ENCODE peak calls at places on chromosomes 12 and 14, in seven cellular contexts. A is CD8-positive, alpha-beta memory T cell; H is nucleus accumbens; C is T-helper 1 cell; U is AG08396; K is foreskin melanocyte; W is fibroblast of pulmonary artery. G is an unnamed sample.

GRCh38 chr14:59199205-59199604 is 10.7 kb downstream of the DAAM1 start:
- DNase-seq in A (no peak), W (no peak), H (no peak), K (no peak), U (no peak), C (no peak), G (no peak)

GRCh38 chr14:66117600-66117999 is 368.6 kb upstream of the CCDC196 start:
- DNase-seq in A (no peak), C (no peak), H (no peak), K (peak; percentile 10), U (peak; percentile 14), W (peak; percentile 77), G (peak; percentile 80)

GRCh38 chr12:115213538-115213961 is 529.6 kb upstream of the TBX3 start:
- DNase-seq in H (no peak), C (no peak), W (no peak), K (no peak), A (no peak), U (no peak), G (no peak)

GRCh38 chr12:59500335-59500734 is 95.5 kb upstream of the SLC16A7 start:
- DNase-seq in K (peak; percentile 22), A (no peak), W (no peak), C (no peak), U (no peak), H (no peak), G (no peak)

GRCh38 chr12:94186461-94187237 is 38.3 kb downstream of the PLXNC1 start:
- DNase-seq in C (no peak), K (no peak), H (peak; percentile 70), W (peak; percentile 67), U (peak; percentile 44), A (no peak), G (no peak)

GRCh38 chr14:90760591-90761316 is 55.5 kb downstream of the TTC7B start:
- DNase-seq in A (no peak), H (no peak), W (peak; percentile 71), U (peak; percentile 40), K (peak; percentile 35), C (no peak), G (peak; percentile 59)

GRCh38 chr12:15278816-15279658 is 43.3 kb upstream of the PTPRO start:
- DNase-seq in W (peak; percentile 81), H (peak; percentile 1), U (peak; percentile 20), C (no peak), A (no peak), K (peak; percentile 87), G (peak; percentile 49)

GRCh38 chr12:31260840-31261239 is 65.1 kb downstream of the SINHCAF start:
- DNase-seq in W (no peak), H (no peak), C (no peak), K (no peak), A (no peak), U (no peak), G (no peak)

GRCh38 chr14:68282479-68283377 is 463.1 kb downstream of the RAD51B start:
- DNase-seq in U (no peak), C (peak; percentile 17), W (no peak), K (no peak), H (no peak), A (peak; percentile 51), G (no peak)

GRCh38 chr14:97411938-97412612 is 614.9 kb downstream of the VRK1 start:
- DNase-seq in U (no peak), H (no peak), W (no peak), C (no peak), K (no peak), A (no peak), G (no peak)

GRCh38 chr12:73266206-73266605 is 994.0 kb downstream of the TRHDE start:
- DNase-seq in C (no peak), U (no peak), K (no peak), W (no peak), H (no peak), A (no peak), G (no peak)

GRCh38 chr14:51658441-51659173 is 6.9 kb downstream of the FRMD6 start:
- DNase-seq in A (no peak), U (no peak), C (no peak), K (no peak), W (no peak), H (no peak), G (no peak)

GRCh38 chr12:22531205-22531604 is 13.1 kb downstream of the C2CD5 start:
- DNase-seq in A (no peak), W (no peak), C (no peak), K (no peak), U (no peak), H (no peak), G (no peak)

GRCh38 chr14:35347323-35348043 is 55.3 kb downstream of the PSMA6 start:
- DNase-seq in U (no peak), K (no peak), W (no peak), A (no peak), H (no peak), C (no peak), G (no peak)

GRCh38 chr12:51591020-51591901 is at the start of gene SCN8A:
- DNase-seq in H (peak; percentile 25), W (peak; percentile 11), K (no peak), A (peak; percentile 39), C (peak; percentile 28), U (peak; percentile 83), G (peak; percentile 24)

GRCh38 chr12:114729731-114730130 is 45.8 kb upstream of the TBX3 start:
- DNase-seq in C (no peak), W (peak; percentile 8), U (peak; percentile 73), K (no peak), H (no peak), A (no peak), G (no peak)

GRCh38 chr12:49365542-49365941 is 1.7 kb upstream of the SPATS2 start:
- DNase-seq in A (no peak), K (no peak), H (no peak), U (no peak), W (peak; percentile 55), C (no peak), G (peak; percentile 29)

GRCh38 chr14:33707751-33708150 is 243.1 kb downstream of the EGLN3 start:
- DNase-seq in U (no peak), K (no peak), C (no peak), W (no peak), H (no peak), A (no peak), G (no peak)

GRCh38 chr14:66140213-66140918 is 345.8 kb upstream of the CCDC196 start:
- DNase-seq in W (no peak), H (no peak), C (no peak), K (no peak), A (no peak), U (no peak), G (no peak)

GRCh38 chr12:121795029-121795977 is 1.8 kb upstream of the RHOF start:
- DNase-seq in A (peak; percentile 75), H (peak; percentile 75), C (peak; percentile 77), U (peak; percentile 87), W (peak; percentile 89), K (peak; percentile 72), G (peak; percentile 86)

GRCh38 chr12:54409267-54409666 is 9.8 kb downstream of the ITGA5 start:
- DNase-seq in H (no peak), W (no peak), A (no peak), U (no peak), K (no peak), C (no peak), G (no peak)

GRCh38 chr12:20641127-20641526 is 54.0 kb upstream of the SLCO1C1 start:
- DNase-seq in K (no peak), A (no peak), U (no peak), W (no peak), C (no peak), H (no peak), G (no peak)

GRCh38 chr14:37565550-37565949 is 29.5 kb downstream of the FOXA1 start:
- DNase-seq in U (no peak), W (no peak), C (no peak), K (no peak), A (no peak), H (no peak), G (no peak)

GRCh38 chr14:90815817-90816662 is at the start of gene TTC7B:
- DNase-seq in W (peak; percentile 44), K (no peak), U (peak; percentile 94), C (no peak), H (no peak), A (no peak), G (no peak)

GRCh38 chr12:66132408-66132807 is 1.9 kb upstream of the LLPH start:
- DNase-seq in U (peak; percentile 74), C (no peak), H (no peak), A (no peak), K (no peak), W (peak; percentile 82), G (peak; percentile 22)

GRCh38 chr14:70186826-70187483 is 1.8 kb downstream of the SLC8A3 start:
- DNase-seq in W (no peak), K (no peak), H (peak; percentile 7), A (no peak), C (no peak), U (no peak), G (peak; percentile 19)

GRCh38 chr14:21997300-21997699 is 323.7 kb upstream of the OR4E1 start:
- DNase-seq in A (peak; percentile 36), H (no peak), K (no peak), U (no peak), C (no peak), W (no peak), G (peak; percentile 23)

GRCh38 chr12:62891805-62892549 is 43.0 kb downstream of the PPM1H start:
- DNase-seq in W (no peak), H (no peak), A (no peak), C (no peak), U (no peak), K (no peak), G (no peak)

GRCh38 chr12:40375076-40375475 is 150.3 kb downstream of the LRRK2 start:
- DNase-seq in H (no peak), K (no peak), U (no peak), A (no peak), W (peak; percentile 3), C (no peak), G (peak; percentile 38)

GRCh38 chr12:54038260-54038759 is 5.5 kb downstream of the HOXC5 start:
- DNase-seq in A (no peak), C (no peak), W (no peak), U (no peak), K (no peak), H (no peak), G (no peak)

G was measured in endothelial cell of umbilical vein.